ENCODE peak calls at places on chromosomes 12 and 14, in ten cellular contexts. U, D, Z, V, B, G, W, C, P and E are unnamed samples. For H3K4me1 and H3K36me3, the result is how much of the 10 kb centered on the place peaks cover.

GRCh38 chr12:129558036-129558435 is 345.8 kb downstream of the TMEM132D start:
- DNase-seq in U (no peak), D (no peak), Z (no peak), V (no peak), B (no peak), G (no peak), W (no peak), C (no peak), P (no peak), E (no peak)

GRCh38 chr12:1611775-1612174 is 17.3 kb upstream of the WNT5B start:
- DNase-seq in U (no peak), D (no peak), Z (peak), V (no peak), B (no peak), G (no peak), W (no peak), C (peak), P (no peak), E (no peak)

GRCh38 chr12:79818856-79819255 is 116.0 kb downstream of the PPP1R12A start:
- DNase-seq in U (no peak), D (no peak), Z (no peak), V (no peak), B (no peak), G (no peak), W (no peak), C (peak), P (no peak), E (no peak)

GRCh38 chr14:54877015-54877702 is 25.5 kb downstream of the GCH1 start:
- DNase-seq in U (no peak), D (no peak), Z (peak), V (no peak), B (no peak), G (no peak), W (no peak), C (peak), P (no peak), E (no peak)

GRCh38 chr12:12406762-12407161 is 49.9 kb downstream of the BORCS5 start:
- DNase-seq in U (no peak), D (no peak), Z (no peak), V (no peak), B (no peak), G (no peak), W (no peak), C (no peak), P (no peak), E (no peak)

GRCh38 chr12:69042970-69043369 is 110.0 kb upstream of the CPM start:
- DNase-seq in U (no peak), D (no peak), Z (no peak), V (no peak), B (no peak), G (no peak), W (no peak), C (no peak), P (no peak), E (no peak)

GRCh38 chr12:74896186-74896585 is 313.5 kb downstream of the KCNC2 start:
- DNase-seq in U (no peak), D (no peak), Z (peak), V (no peak), B (no peak), G (no peak), W (no peak), C (no peak), P (no peak), E (no peak)

GRCh38 chr14:57987596-57988300 is 121.9 kb upstream of the SLC35F4 start:
- DNase-seq in U (no peak), D (no peak), Z (no peak), V (no peak), B (no peak), G (no peak), W (no peak), C (no peak), P (no peak), E (no peak)

GRCh38 chr12:72271401-72271740 is 799 bp upstream of the TRHDE start:
- DNase-seq in U (no peak), D (no peak), Z (peak), V (no peak), B (no peak), G (no peak), W (no peak), C (peak), P (peak), E (peak)

GRCh38 chr14:57038689-57039088 is 228.4 kb upstream of the OTX2 start:
- DNase-seq in U (no peak), D (no peak), Z (no peak), V (no peak), B (no peak), G (no peak), W (no peak), C (no peak), P (no peak), E (no peak)

GRCh38 chr12:65162609-65163008 is 6.8 kb upstream of the LEMD3 start:
- DNase-seq in U (no peak), D (no peak), Z (no peak), V (no peak), B (no peak), G (no peak), W (no peak), C (no peak), P (no peak), E (no peak)

GRCh38 chr14:99426796-99427346 is 53.8 kb downstream of the SETD3 start:
- DNase-seq in U (no peak), D (no peak), Z (no peak), V (no peak), B (no peak), G (no peak), W (no peak), C (no peak), P (no peak), E (no peak)

GRCh38 chr14:29895591-29896043 is 32.0 kb downstream of the PRKD1 start:
- DNase-seq in U (no peak), D (no peak), Z (no peak), V (no peak), B (no peak), G (no peak), W (no peak), C (no peak), P (no peak), E (no peak)

GRCh38 chr14:53167602-53168328 is 14.6 kb upstream of the DDHD1 start:
- DNase-seq in U (no peak), D (no peak), Z (peak), V (no peak), B (no peak), G (no peak), W (no peak), C (no peak), P (no peak), E (no peak)

GRCh38 chr14:73633115-73633514 is 11.7 kb upstream of the DNAL1 start:
- DNase-seq in U (no peak), D (no peak), Z (no peak), V (no peak), B (no peak), G (no peak), W (no peak), C (no peak), P (no peak), E (no peak)

GRCh38 chr14:20714593-20715250 is 26.2 kb downstream of the ANG start:
- DNase-seq in U (peak), D (peak), Z (peak), V (no peak), B (peak), G (no peak), W (peak), C (peak), P (peak), E (peak)

GRCh38 chr14:20712900-20713299 is 24.3 kb downstream of the ANG start:
- DNase-seq in U (no peak), D (no peak), Z (no peak), V (no peak), B (no peak), G (no peak), W (no peak), C (no peak), P (no peak), E (no peak)

GRCh38 chr14:20707622-20708021 is 19.1 kb downstream of the ANG start:
- DNase-seq in U (no peak), D (no peak), Z (no peak), V (no peak), B (no peak), G (no peak), W (no peak), C (peak), P (no peak), E (no peak)

GRCh38 chr14:20706657-20707355 is 18.2 kb downstream of the ANG start:
- DNase-seq in U (no peak), D (no peak), Z (no peak), V (no peak), B (no peak), G (no peak), W (no peak), C (peak), P (no peak), E (no peak)

GRCh38 chr14:20711275-20712069 is 22.9 kb downstream of the ANG start:
- DNase-seq in U (no peak), D (no peak), Z (no peak), V (no peak), B (no peak), G (no peak), W (no peak), C (peak), P (no peak), E (no peak)
- TF ChIP-seq POLR2A in U (no peak), D (no peak), Z (no peak), V (no peak), B (no peak), G (no peak), W (no peak), C (no peak), P (no peak), E (no peak)

GRCh38 chr14:69046468-69046867 is 67.4 kb upstream of the ACTN1 start:
- DNase-seq in U (peak), D (peak), Z (peak), V (no peak), B (peak), G (no peak), W (no peak), C (peak), P (no peak), E (peak)
- H3K4me1 ChIP-seq in U (half or more), D (half or more), Z (under half), V (half or more), B (under half), G (half or more), W (half or more), C (half or more), P (half or more), E (under half)

DNA sequence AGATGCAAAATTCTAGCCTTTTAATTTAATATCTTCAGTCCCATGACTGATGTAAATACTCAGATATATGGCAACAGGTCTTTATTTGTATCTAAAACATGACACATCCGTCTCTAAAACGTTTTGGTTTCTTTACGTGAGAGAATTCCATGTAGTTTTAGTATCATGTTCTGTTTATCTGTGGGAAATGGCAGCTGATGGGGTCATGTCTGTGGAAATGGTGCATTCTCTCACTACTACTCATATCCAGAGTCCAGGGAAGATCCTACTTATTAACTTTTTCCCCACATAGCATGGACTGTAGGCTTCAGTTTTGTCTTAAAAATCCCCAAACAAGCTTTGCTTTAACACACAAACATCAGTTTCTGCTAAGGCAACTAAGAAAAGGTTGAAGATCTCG is 53.8 kb downstream of the SPTLC2 start:
- DNase-seq in U (no peak), D (no peak), Z (peak), V (no peak), B (no peak), G (no peak), W (no peak), C (no peak), P (no peak), E (no peak)
- H3K36me3 ChIP-seq in U (under half), D (under half), Z (under half), V (under half), B (under half), G (under half), W (under half), C (under half), P (under half), E (under half)

GRCh38 chr12:24356189-24356708 is 406.8 kb upstream of the SOX5 start:
- DNase-seq in U (no peak), D (no peak), Z (no peak), V (no peak), B (no peak), G (no peak), W (no peak), C (no peak), P (no peak), E (no peak)
- TF ChIP-seq POLR2A in U (no peak), D (no peak), Z (no peak), V (no peak), B (no peak), G (no peak), W (no peak), C (no peak), P (no peak), E (no peak)

GRCh38 chr12:93704122-93704521 is 26.9 kb downstream of the CRADD start:
- DNase-seq in U (no peak), D (no peak), Z (no peak), V (no peak), B (no peak), G (no peak), W (no peak), C (no peak), P (no peak), E (no peak)
- H3K4me1 ChIP-seq in U (under half), D (half or more), Z (under half), V (under half), B (under half), G (under half), W (under half), C (under half), P (under half), E (under half)

GRCh38 chr12:94239332-94239731 is 91.0 kb downstream of the PLXNC1 start:
- DNase-seq in U (no peak), D (no peak), Z (no peak), V (no peak), B (no peak), G (no peak), W (no peak), C (no peak), P (no peak), E (no peak)

GRCh38 chr12:94240171-94240570 is 91.8 kb downstream of the PLXNC1 start:
- DNase-seq in U (peak), D (no peak), Z (no peak), V (no peak), B (no peak), G (peak), W (no peak), C (no peak), P (no peak), E (no peak)

GRCh38 chr12:94244165-94245133 is 96.1 kb downstream of the PLXNC1 start:
- DNase-seq in U (peak), D (no peak), Z (no peak), V (no peak), B (no peak), G (peak), W (peak), C (no peak), P (no peak), E (no peak)

GRCh38 chr12:94245984-94246383 is 97.6 kb downstream of the PLXNC1 start:
- DNase-seq in U (no peak), D (no peak), Z (no peak), V (no peak), B (no peak), G (no peak), W (no peak), C (no peak), P (no peak), E (no peak)

DNA sequence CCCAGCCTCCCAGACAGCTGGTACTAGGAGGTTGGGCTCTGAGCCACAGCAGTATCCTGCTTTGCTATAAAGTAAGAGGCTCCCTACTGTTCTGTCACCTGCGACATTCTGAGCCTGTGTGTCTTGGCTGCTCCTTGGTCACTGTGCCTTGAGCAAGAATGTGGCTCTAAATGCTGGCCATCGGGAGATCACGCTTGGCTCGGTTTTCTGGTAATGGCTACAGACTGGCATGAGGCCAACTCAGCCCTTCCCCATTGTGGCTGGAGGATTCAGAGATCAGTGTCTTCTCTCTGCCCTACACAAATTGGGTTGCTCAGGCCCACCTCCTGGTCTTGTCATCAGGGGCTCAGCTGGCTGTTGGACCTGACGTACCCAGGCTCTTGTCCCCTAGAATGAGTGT is 94.5 kb downstream of the PLXNC1 start:
- DNase-seq in U (no peak), D (no peak), Z (no peak), V (no peak), B (no peak), G (no peak), W (peak), C (no peak), P (no peak), E (no peak)
- H3K36me3 ChIP-seq in U (under half), D (under half), Z (under half), V (under half), B (under half), G (under half), W (under half), C (under half), P (under half), E (under half)

GRCh38 chr12:6925239-6925542 is 2.6 kb upstream of the ATN1 start:
- DNase-seq in U (no peak), D (no peak), Z (no peak), V (no peak), B (no peak), G (no peak), W (no peak), C (no peak), P (no peak), E (no peak)

GRCh38 chr12:6925543-6926279 is 2.0 kb upstream of the ATN1 start:
- DNase-seq in U (peak), D (peak), Z (peak), V (no peak), B (peak), G (no peak), W (peak), C (peak), P (peak), E (peak)

GRCh38 chr12:6928703-6929407 is 1.1 kb downstream of the ATN1 start:
- DNase-seq in U (no peak), D (no peak), Z (no peak), V (no peak), B (no peak), G (no peak), W (no peak), C (no peak), P (no peak), E (no peak)

GRCh38 chr12:6927999-6928702 is 392 bp downstream of the ATN1 start:
- DNase-seq in U (no peak), D (no peak), Z (no peak), V (no peak), B (peak), G (no peak), W (no peak), C (no peak), P (no peak), E (peak)

GRCh38 chr12:6927379-6927991 is at the start of gene ATN1:
- DNase-seq in U (peak), D (peak), Z (peak), V (no peak), B (peak), G (no peak), W (peak), C (peak), P (peak), E (peak)
- TF ChIP-seq POLR2A in U (peak), D (peak), Z (peak), V (no peak), B (peak), G (no peak), W (peak), C (peak), P (no peak), E (peak)

GRCh38 chr14:66514206-66514605 is 6.3 kb downstream of the GPHN start:
- DNase-seq in U (no peak), D (no peak), Z (no peak), V (no peak), B (no peak), G (no peak), W (no peak), C (no peak), P (no peak), E (no peak)
- H3K4me1 ChIP-seq in U (under half), D (under half), Z (under half), V (under half), B (under half), G (under half), W (half or more), C (under half), P (under half), E (under half)